ENCODE peak calls at places on chromosomes 7 and 10, in five cellular contexts. T is type B pancreatic cell, I is head of caudate nucleus, G is GM12891, H is NCI-H2029. S is an unnamed sample.

GRCh38 chr7:125098377-125098970 is 168.8 kb upstream of the POT1 start:
- DNase-seq in T (no peak), I (no peak), G (no peak), H (no peak), S (no peak)

GRCh38 chr10:127908106-127908957 is 1.4 kb downstream of the PTPRE start:
- DNase-seq in T (no peak), I (no peak), G (no peak), H (no peak), S (no peak)

GRCh38 chr10:119201233-119201632 is 6.1 kb upstream of the GRK5 start:
- DNase-seq in T (no peak), I (no peak), G (no peak), H (no peak), S (no peak)

GRCh38 chr10:113456741-113457140 is 96.1 kb upstream of the HABP2 start:
- DNase-seq in T (no peak), I (no peak), G (no peak), H (no peak), S (no peak)

GRCh38 chr10:111200505-111201186 is 123.8 kb downstream of the ADRA2A start:
- DNase-seq in T (no peak), I (no peak), G (no peak), H (peak; percentile 82), S (peak; percentile 13)

GRCh38 chr7:141949068-141949467 is 2.3 kb upstream of the CLEC5A start:
- DNase-seq in T (no peak), I (no peak), G (no peak), H (no peak), S (no peak)

GRCh38 chr7:156984209-156984891 is 26.1 kb downstream of the MNX1 start:
- DNase-seq in T (no peak), I (no peak), G (no peak), H (no peak), S (no peak)

GRCh38 chr10:6191569-6191968 is 11.2 kb upstream of the PFKFB3 start:
- DNase-seq in T (no peak), I (no peak), G (no peak), H (no peak), S (no peak)

GRCh38 chr10:49177391-49178355 is 10.5 kb downstream of the TMEM273 start:
- DNase-seq in T (peak; percentile 55), I (no peak), G (peak; percentile 60), H (no peak), S (peak; percentile 87)

GRCh38 chr10:20839141-20839540 is 58.0 kb downstream of the NEBL start:
- DNase-seq in T (no peak), I (no peak), G (no peak), H (no peak), S (no peak)

GRCh38 chr10:14839305-14839695 is 1.2 kb downstream of the HSPA14 start:
- DNase-seq in T (no peak), I (no peak), G (no peak), H (no peak), S (no peak)

GRCh38 chr10:48236199-48236621 is 38.3 kb downstream of the FRMPD2 start:
- DNase-seq in T (peak; percentile 47), I (no peak), G (no peak), H (no peak), S (no peak)

GRCh38 chr10:63206997-63207952 is 74.1 kb downstream of the NRBF2 start:
- DNase-seq in T (no peak), I (no peak), G (no peak), H (no peak), S (no peak)

GRCh38 chr7:153043440-153043839 is 283.9 kb downstream of the ACTR3B start:
- DNase-seq in T (no peak), I (no peak), G (no peak), H (no peak), S (no peak)

S was measured in stimulated activated effector memory CD8-positive, alpha-beta T cell treated with anti-CD3 and anti-CD28 coated beads, Interleukin-12 subunit alpha, Interleukin-12 subunit beta, amount 100 ng/mL, for 72 hours.